ENCODE peak calls at places on chromosomes 16 and 17, in nine cellular contexts. E is GM23248, N is PC-3, B is neural progenitor cell, S is MM.1S, Z is hepatocyte, M is HCT116, P is OCI-LY7, U is SK-N-SH. K is an unnamed sample.
A peak's percentile ranks its signal among the peaks of the same experiment; 100 is the strongest.

GRCh38 chr16:89687092-89687940 is 827 bp downstream of the CDK10 start:
- DNase-seq in E (peak; percentile 84), S (peak; percentile 45), Z (peak; percentile 91), M (no peak), B (peak; percentile 48), P (peak; percentile 73), U (no peak), N (peak; percentile 34), K (peak; percentile 59)

GRCh38 chr16:11084484-11085024 is 140.2 kb downstream of the CLEC16A start:
- DNase-seq in M (peak; percentile 58), S (no peak), P (no peak), B (no peak), E (peak; percentile 88), U (no peak), N (peak; percentile 47), Z (no peak), K (no peak)

GRCh38 chr17:50169121-50169764 is 3.4 kb downstream of the SGCA start:
- DNase-seq in M (peak; percentile 78), P (peak; percentile 84), U (peak; percentile 90), Z (peak; percentile 76), S (peak; percentile 59), N (peak; percentile 80), E (peak; percentile 68), B (peak; percentile 87), K (peak; percentile 89)

GRCh38 chr17:64611374-64611773 is 50.7 kb downstream of the SMURF2 start:
- DNase-seq in S (no peak), N (no peak), M (no peak), Z (no peak), U (no peak), B (no peak), P (no peak), E (no peak), K (no peak)

GRCh38 chr17:66684256-66684655 is 150.7 kb upstream of the CACNG5 start:
- DNase-seq in P (no peak), Z (peak; percentile 16), N (peak; percentile 33), B (no peak), M (no peak), S (no peak), E (peak; percentile 8), U (no peak), K (no peak)

GRCh38 chr16:53456625-53457024 is 22.4 kb downstream of the RBL2 start:
- DNase-seq in E (no peak), P (peak; percentile 16), U (no peak), B (no peak), Z (no peak), S (peak; percentile 73), N (no peak), M (no peak), K (peak; percentile 3)

GRCh38 chr17:17509601-17510425 is 13.6 kb upstream of the RASD1 start:
- DNase-seq in U (no peak), N (no peak), S (no peak), M (no peak), Z (no peak), E (no peak), B (no peak), P (no peak), K (no peak)

GRCh38 chr17:54968954-54969400 is 412 bp downstream of the STXBP4 start:
- DNase-seq in U (peak; percentile 69), P (no peak), B (no peak), Z (peak; percentile 40), E (peak; percentile 66), S (no peak), M (no peak), N (peak; percentile 23), K (no peak)

GRCh38 chr17:61157246-61157887 is 242.3 kb upstream of the TBX2 start:
- DNase-seq in N (no peak), B (no peak), P (no peak), Z (peak; percentile 54), E (peak; percentile 83), M (no peak), U (peak; percentile 54), S (no peak), K (no peak)

GRCh38 chr17:17702370-17702769 is 21.1 kb downstream of the RAI1 start:
- DNase-seq in E (no peak), N (no peak), Z (no peak), U (no peak), P (no peak), B (no peak), M (no peak), S (no peak), K (no peak)

GRCh38 chr16:84806256-84806889 is 13.4 kb upstream of the CRISPLD2 start:
- DNase-seq in P (no peak), Z (peak; percentile 50), M (no peak), S (no peak), B (no peak), N (peak; percentile 83), U (peak; percentile 86), E (peak; percentile 88), K (no peak)

GRCh38 chr17:78718575-78719209 is 63.4 kb downstream of the CYTH1 start:
- DNase-seq in M (no peak), B (no peak), U (no peak), S (no peak), P (peak; percentile 61), Z (no peak), E (no peak), N (no peak), K (no peak)

GRCh38 chr16:65781363-65781762 is 585.1 kb upstream of the CDH5 start:
- DNase-seq in P (no peak), B (no peak), N (no peak), M (no peak), S (no peak), U (no peak), E (peak; percentile 8), Z (peak; percentile 30), K (no peak)

GRCh38 chr16:90008708-90009145 is 10.5 kb downstream of the DBNDD1 start:
- DNase-seq in M (no peak), S (no peak), B (no peak), N (no peak), P (peak; percentile 81), U (no peak), E (no peak), Z (no peak), K (no peak)

GRCh38 chr16:27434141-27435051 is 32.4 kb downstream of the IL21R start:
- DNase-seq in N (no peak), P (no peak), M (no peak), U (no peak), E (no peak), Z (no peak), B (no peak), S (no peak), K (no peak)

DNA sequence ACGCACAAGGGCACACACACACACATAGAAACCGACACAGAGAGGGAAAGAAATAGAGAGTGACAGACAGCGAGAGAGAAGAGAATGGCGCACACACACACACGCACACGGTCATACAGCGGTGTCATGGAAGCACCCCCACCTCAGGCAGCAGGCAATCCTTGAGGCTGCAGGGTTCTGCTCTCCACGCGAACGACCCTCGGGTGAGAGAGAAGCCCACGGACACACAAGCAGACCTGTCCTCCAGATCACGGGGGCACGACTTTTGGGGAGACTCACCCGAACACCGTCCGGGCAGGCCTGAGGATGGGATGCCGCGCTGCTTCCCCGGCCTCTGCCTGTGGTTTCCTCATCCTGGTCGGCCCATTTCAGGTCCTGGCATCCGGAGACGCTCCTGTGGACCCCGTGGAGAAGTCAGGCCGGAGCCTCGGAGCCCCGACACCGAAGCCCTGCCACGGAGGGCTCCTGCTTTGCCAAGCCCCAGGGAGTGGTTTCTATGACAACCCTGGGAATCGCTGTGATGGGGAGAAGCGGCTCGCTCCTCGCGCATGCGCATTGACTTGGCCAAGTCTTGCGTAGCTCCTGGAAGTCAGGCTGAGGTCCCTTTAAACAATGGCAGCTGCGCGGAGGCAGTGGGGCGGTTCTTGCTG is 118.2 kb upstream of the KCNJ18 start:
- DNase-seq in B (no peak), M (no peak), S (no peak), E (peak; percentile 93), U (peak; percentile 81), P (no peak), N (no peak), Z (no peak), K (no peak)
- TF ChIP-seq EZH2phosphoT487 in B (no peak), M (no peak), S (no peak), E (no peak), U (no peak), P (no peak), N (no peak), Z (no peak), K (no peak)

DNA sequence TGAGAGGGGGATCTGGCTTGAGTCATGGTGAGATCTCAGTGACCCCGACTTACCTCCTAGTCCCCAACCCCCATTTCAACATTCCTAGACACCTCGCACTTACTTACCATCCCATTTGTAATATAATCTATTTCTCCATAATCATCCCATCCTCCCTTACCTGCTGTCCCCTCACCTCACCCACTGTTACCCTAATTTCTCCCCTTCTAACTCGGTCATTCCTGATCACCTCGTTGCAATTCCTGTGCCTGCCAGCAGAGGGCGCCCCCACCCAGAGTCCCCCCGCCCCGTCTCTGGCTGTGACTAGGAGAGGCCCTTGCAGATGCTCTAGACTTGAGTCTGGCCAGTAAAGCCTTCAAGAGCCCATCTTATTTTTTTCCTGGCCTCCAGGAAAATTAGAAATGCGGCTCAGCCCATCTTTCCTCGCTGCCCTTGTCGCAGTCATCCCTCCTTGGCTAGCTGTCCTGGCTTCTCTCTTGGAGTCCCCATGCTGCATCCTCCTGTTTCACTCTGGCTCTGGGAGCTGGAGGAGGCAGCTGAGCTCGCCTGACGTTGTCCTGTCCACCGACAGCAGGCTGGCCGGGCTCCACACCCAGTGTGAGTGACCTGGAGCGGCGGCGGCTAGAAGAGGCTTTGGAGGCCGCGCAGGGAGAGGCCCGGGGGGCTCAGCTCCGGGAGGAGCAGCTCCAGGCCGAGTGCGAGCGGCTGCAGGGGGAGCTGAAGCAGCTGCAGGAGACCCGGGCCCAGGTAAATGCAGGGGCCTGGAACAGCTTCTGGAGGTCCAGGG is 5.0 kb downstream of the TBKBP1 start:
- DNase-seq in B (peak; percentile 75), M (no peak), U (peak; percentile 98), P (peak; percentile 66), E (peak; percentile 70), N (peak; percentile 75), Z (peak; percentile 65), S (peak; percentile 44), K (peak; percentile 79)
- TF ChIP-seq EZH2phosphoT487 in B (no peak), M (no peak), U (no peak), P (no peak), E (no peak), N (no peak), Z (no peak), S (no peak), K (no peak)

GRCh38 chr17:28717578-28718316 is at the start of gene RAB34:
- DNase-seq in E (peak; percentile 89), U (no peak), N (peak; percentile 80), Z (peak; percentile 94), S (no peak), M (no peak), P (no peak), B (peak; percentile 99), K (peak; percentile 98)
- TF ChIP-seq EZH2phosphoT487 in E (no peak), U (no peak), N (no peak), Z (no peak), S (no peak), M (no peak), P (no peak), B (no peak), K (no peak)

GRCh38 chr16:49216593-49216992 is 65.0 kb downstream of the CBLN1 start:
- DNase-seq in N (no peak), P (no peak), U (no peak), Z (peak; percentile 10), E (no peak), B (no peak), S (no peak), M (no peak), K (peak; percentile 59)

DNA sequence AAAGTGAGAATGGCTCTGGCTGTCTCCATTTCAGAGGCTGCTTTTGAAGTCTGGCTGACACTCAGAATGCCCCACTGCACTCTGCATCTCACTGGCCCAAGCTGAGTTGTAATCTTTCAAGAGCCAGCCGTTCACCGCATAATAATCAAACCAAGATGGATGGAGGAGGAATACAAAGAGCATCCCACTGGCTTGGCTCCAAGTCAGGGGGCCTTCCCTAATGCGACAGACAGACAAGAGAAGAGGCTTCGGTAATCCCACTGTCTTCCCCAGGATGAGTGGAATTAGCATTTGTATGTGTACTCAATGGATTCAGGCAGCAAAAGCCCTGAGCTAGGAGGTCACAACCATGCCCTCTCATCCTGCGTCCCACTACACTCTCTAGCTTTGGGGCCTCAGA is 68.0 kb downstream of the CBLN1 start:
- DNase-seq in N (no peak), P (no peak), E (no peak), Z (no peak), S (no peak), B (peak; percentile 74), M (no peak), U (no peak), K (peak; percentile 54)
- TF ChIP-seq EZH2phosphoT487 in N (no peak), P (no peak), E (no peak), Z (no peak), S (no peak), B (peak; percentile 32), M (no peak), U (no peak), K (no peak)